ENCODE peak calls at places on chromosomes 2 and 18, in seven cellular contexts. W is lower lobe of right lung, I is Calu3, T is ureter, L is Right ventricle myocardium superior, M is activated gamma-delta T cell treated with Interleukin-2 at 50 U/mL for 16 hours, S is hypothalamus. R is an unnamed sample.

GRCh38 chr2:209830722-209831465 is 59.3 kb downstream of the UNC80 start:
- DNase-seq in L (no peak), M (no peak), S (no peak), I (no peak), T (no peak), W (no peak), R (no peak)

GRCh38 chr18:74456017-74456408 is 1.1 kb downstream of the DIPK1C start:
- DNase-seq in M (no peak), W (no peak), L (no peak), S (no peak), I (no peak), T (no peak), R (no peak)

GRCh38 chr2:67858886-67859285 is 203.9 kb downstream of the C1D start:
- DNase-seq in T (no peak), M (no peak), L (no peak), S (no peak), W (no peak), I (no peak), R (no peak)

GRCh38 chr18:35189510-35189909 is 51.3 kb upstream of the ZNF397 start:
- DNase-seq in W (no peak), T (no peak), S (no peak), L (no peak), I (no peak), M (no peak), R (no peak)

GRCh38 chr2:43412121-43412753 is 183.6 kb downstream of the THADA start:
- DNase-seq in I (no peak), S (no peak), L (no peak), T (no peak), M (no peak), W (no peak), R (no peak)

GRCh38 chr2:207682557-207682956 is 28.9 kb upstream of the CCNYL1 start:
- DNase-seq in M (no peak), T (no peak), S (no peak), L (no peak), W (no peak), I (no peak), R (no peak)

GRCh38 chr2:111037136-111037535 is 83.6 kb upstream of the BCL2L11 start:
- DNase-seq in T (no peak), W (no peak), M (no peak), I (no peak), S (no peak), L (no peak), R (no peak)

GRCh38 chr18:1011342-1011741 is 106.7 kb downstream of the ADCYAP1 start:
- DNase-seq in T (no peak), W (no peak), S (no peak), M (no peak), L (no peak), I (no peak), R (no peak)

GRCh38 chr2:181393472-181393871 is 63.7 kb upstream of the ITGA4 start:
- DNase-seq in S (no peak), L (no peak), I (peak), W (no peak), T (no peak), M (no peak), R (no peak)

GRCh38 chr2:46548103-46548486 is 68.7 kb downstream of the TMEM247 start:
- DNase-seq in M (no peak), W (peak), I (no peak), S (no peak), T (no peak), L (peak), R (no peak)

GRCh38 chr18:75551071-75551470 is 123.6 kb upstream of the SMIM21 start:
- DNase-seq in L (no peak), M (no peak), I (no peak), T (no peak), W (no peak), S (no peak), R (no peak)

GRCh38 chr2:38462121-38462634 is 85.1 kb upstream of the ATL2 start:
- DNase-seq in M (no peak), S (no peak), I (peak), L (no peak), W (no peak), T (no peak), R (no peak)

GRCh38 chr2:64179582-64180321 is 35.5 kb upstream of the PELI1 start:
- DNase-seq in W (no peak), T (no peak), I (no peak), M (no peak), S (no peak), L (no peak), R (no peak)

GRCh38 chr2:135037831-135038230 is 9.4 kb downstream of the MAP3K19 start:
- DNase-seq in L (no peak), T (no peak), W (no peak), M (no peak), I (no peak), S (no peak), R (no peak)